ENCODE peak calls at places on chromosomes 3 and 15, in seven cellular contexts. Y is upper lobe of right lung, M is tibial artery, O is transverse colon, L is neural progenitor cell, J is spleen, E is foreskin keratinocyte. N is an unnamed sample.
A peak's percentile ranks its signal among the peaks of the same experiment; 100 is the strongest.

GRCh38 chr3:127734754-127735473 is 62.2 kb downstream of the ABTB1 start:
- DNase-seq in E (peak; percentile 81), J (peak; percentile 66), L (no peak), O (no peak), M (peak; percentile 43), Y (no peak), N (peak; percentile 64)

GRCh38 chr3:169739067-169739466 is 25.8 kb downstream of the TERC start:
- DNase-seq in J (no peak), E (no peak), L (no peak), M (no peak), Y (no peak), O (no peak), N (no peak)

GRCh38 chr15:91246998-91247397 is 146.9 kb downstream of the SV2B start:
- DNase-seq in M (no peak), L (no peak), Y (no peak), E (no peak), J (no peak), O (no peak), N (no peak)

GRCh38 chr15:83205725-83206324 is 1.8 kb downstream of the HDGFL3 start:
- DNase-seq in J (no peak), O (no peak), L (no peak), E (no peak), M (no peak), Y (no peak), N (no peak)

GRCh38 chr15:80445300-80446041 is 41.3 kb downstream of the ARNT2 start:
- DNase-seq in E (no peak), J (no peak), L (no peak), Y (no peak), M (no peak), O (no peak), N (no peak)

GRCh38 chr3:34203386-34203785 is 405.0 kb downstream of the PDCD6IP start:
- DNase-seq in O (no peak), L (no peak), E (no peak), J (no peak), M (no peak), Y (no peak), N (no peak)

GRCh38 chr3:113966172-113966571 is 18.4 kb downstream of the ZDHHC23 start:
- DNase-seq in J (no peak), O (no peak), M (no peak), Y (no peak), E (no peak), L (no peak), N (no peak)

GRCh38 chr3:158109295-158109803 is 540 bp upstream of the RSRC1 start:
- DNase-seq in O (no peak), J (no peak), Y (no peak), M (no peak), E (no peak), L (peak; percentile 39), N (no peak)

GRCh38 chr3:118557513-118557912 is 477.1 kb downstream of the IGSF11 start:
- DNase-seq in J (no peak), M (no peak), O (no peak), L (no peak), Y (no peak), E (no peak), N (no peak)

GRCh38 chr3:111989061-111989678 is 9.6 kb upstream of the TAGLN3 start:
- DNase-seq in O (no peak), M (no peak), Y (no peak), L (peak; percentile 71), J (no peak), E (peak; percentile 58), N (peak; percentile 75)

GRCh38 chr3:141740349-141740748 is 2.3 kb downstream of the RNF7 start:
- DNase-seq in E (no peak), Y (no peak), M (no peak), J (no peak), O (no peak), L (no peak), N (no peak)

GRCh38 chr15:68298882-68299381 is 21.4 kb downstream of the FEM1B start:
- DNase-seq in Y (no peak), O (no peak), J (peak; percentile 66), M (no peak), L (no peak), E (no peak), N (no peak)

GRCh38 chr3:194224937-194225422 is 89.0 kb downstream of the HES1 start:
- DNase-seq in J (no peak), O (no peak), M (no peak), Y (no peak), L (peak; percentile 26), E (no peak), N (no peak)

GRCh38 chr3:194224536-194224935 is 88.6 kb downstream of the HES1 start:
- DNase-seq in Y (no peak), E (no peak), M (no peak), J (no peak), L (no peak), O (no peak), N (no peak)

GRCh38 chr3:194220776-194221735 is 85.1 kb downstream of the HES1 start:
- DNase-seq in L (no peak), Y (no peak), E (peak; percentile 48), J (no peak), O (no peak), M (no peak), N (peak; percentile 75)

GRCh38 chr3:194223951-194224350 is 88.0 kb downstream of the HES1 start:
- DNase-seq in M (no peak), O (no peak), L (no peak), J (no peak), E (no peak), Y (no peak), N (no peak)

DNA sequence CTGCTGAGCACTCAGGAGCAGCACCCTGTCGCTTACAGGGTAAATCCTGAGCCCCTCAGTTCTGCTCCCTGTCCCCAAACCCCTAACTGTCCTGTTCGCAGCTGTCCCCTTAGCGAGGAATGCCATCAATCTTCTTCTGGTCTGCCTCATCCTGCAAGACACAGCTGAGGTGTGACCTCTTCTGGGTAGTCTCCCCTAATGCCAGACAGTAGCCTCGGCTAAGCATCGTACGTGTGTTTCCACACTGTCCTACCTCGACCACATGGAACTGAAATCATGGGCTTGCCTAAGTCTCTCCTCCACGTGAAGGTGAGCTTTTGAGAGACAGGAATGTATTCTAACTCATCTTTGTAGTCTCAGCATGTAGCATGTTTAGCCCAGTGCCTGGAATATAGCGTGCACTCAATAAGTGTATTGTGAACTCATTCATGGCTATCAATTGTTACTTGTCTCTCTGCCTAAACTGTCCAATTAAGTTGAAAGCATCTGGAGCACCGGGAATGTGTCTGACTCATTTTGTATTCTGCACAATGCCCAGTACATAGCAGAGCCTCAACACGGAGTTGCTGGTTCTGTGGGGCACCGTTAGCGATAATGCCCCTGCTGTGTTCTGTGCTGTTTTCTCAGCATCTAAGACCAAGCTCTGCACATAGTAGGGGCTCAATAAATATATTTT is 90.2 kb downstream of the HES1 start:
- DNase-seq in E (no peak), Y (no peak), M (no peak), O (no peak), J (no peak), L (no peak), N (no peak)
- H3K27me3 ChIP-seq in E (peaks cover 36% of the 10 kb centered on the region), Y (no peaks in the 10 kb centered on the region), M (peaks cover 47% of the 10 kb centered on the region), O (no peaks in the 10 kb centered on the region), J (no peaks in the 10 kb centered on the region), L (peaks cover 4% of the 10 kb centered on the region), N (peaks cover 6% of the 10 kb centered on the region)

DNA sequence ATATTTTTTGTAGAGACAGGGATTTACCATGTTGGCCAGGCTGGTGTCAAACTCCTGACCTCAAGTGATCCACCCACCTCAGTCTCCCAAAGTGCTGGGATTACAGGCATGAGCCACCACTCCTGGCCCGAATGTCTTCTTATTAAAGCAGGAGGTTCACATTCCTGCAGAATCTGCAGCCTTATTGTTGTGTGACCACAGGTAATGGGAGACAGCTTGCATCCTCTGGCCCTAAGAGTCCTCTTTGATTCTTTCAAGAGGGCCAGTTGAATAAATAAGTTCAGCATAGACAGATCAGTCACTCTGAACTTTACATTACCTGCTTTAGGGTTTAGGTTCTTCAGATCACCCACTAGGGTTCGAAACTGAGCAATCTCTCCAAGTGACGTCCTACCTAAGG is 172.9 kb upstream of the TOPAZ1 start:
- DNase-seq in Y (no peak), M (no peak), O (no peak), J (no peak), E (peak; percentile 15), L (no peak), N (no peak)
- H3K27me3 ChIP-seq in Y (no peaks in the 10 kb centered on the region), M (no peaks in the 10 kb centered on the region), O (no peaks in the 10 kb centered on the region), J (no peaks in the 10 kb centered on the region), E (no peaks in the 10 kb centered on the region), L (no peaks in the 10 kb centered on the region), N (no peaks in the 10 kb centered on the region)

GRCh38 chr15:73368301-73369072 is at the start of gene HCN4:
- DNase-seq in E (no peak), J (no peak), M (no peak), O (no peak), L (peak; percentile 86), Y (no peak), N (no peak)

GRCh38 chr15:73367624-73368300 is 996 bp downstream of the HCN4 start:
- DNase-seq in E (no peak), M (no peak), J (no peak), O (no peak), L (peak; percentile 64), Y (no peak), N (no peak)

GRCh38 chr15:73370151-73370550 is 1.4 kb upstream of the HCN4 start:
- DNase-seq in E (no peak), M (no peak), O (no peak), Y (no peak), L (peak; percentile 29), J (no peak), N (peak; percentile 7)

GRCh38 chr15:73366766-73367623 is 1.8 kb downstream of the HCN4 start:
- DNase-seq in O (no peak), E (no peak), M (no peak), Y (no peak), L (peak; percentile 54), J (no peak), N (no peak)

GRCh38 chr15:73369073-73369694 is 426 bp upstream of the HCN4 start:
- DNase-seq in E (no peak), O (no peak), L (peak; percentile 41), Y (no peak), M (no peak), J (no peak), N (no peak)
- H3K27me3 ChIP-seq in E (peaks cover 97% of the 10 kb centered on the region), O (peaks cover 88% of the 10 kb centered on the region), L (peaks cover 69% of the 10 kb centered on the region), Y (peaks cover 74% of the 10 kb centered on the region), M (peaks cover 92% of the 10 kb centered on the region), J (peaks cover 41% of the 10 kb centered on the region), N (peaks cover 46% of the 10 kb centered on the region)

DNA sequence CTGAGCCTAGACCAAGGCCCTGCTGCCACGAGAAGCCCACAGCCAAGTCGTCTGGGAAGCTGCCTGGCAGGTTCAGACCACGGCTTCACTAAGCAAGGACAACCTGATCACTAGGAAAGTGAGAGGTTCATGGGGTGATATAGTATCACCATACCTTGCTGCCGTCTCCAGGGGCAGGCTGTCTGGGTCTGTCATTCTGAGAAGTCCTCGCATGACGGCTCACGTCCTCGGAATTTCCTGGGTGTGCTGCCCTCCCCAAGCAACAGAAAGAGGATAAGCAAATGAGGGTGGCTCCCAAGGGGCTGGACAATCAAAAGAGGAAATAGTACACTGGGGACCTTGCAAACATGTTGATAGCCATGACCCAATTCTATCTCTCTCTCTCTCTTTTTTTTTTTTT is 207.4 kb upstream of the IGF1R start:
- DNase-seq in L (no peak), E (peak; percentile 32), M (no peak), O (no peak), J (peak; percentile 58), Y (no peak), N (peak; percentile 70)
- H3K27me3 ChIP-seq in L (no peaks in the 10 kb centered on the region), E (peaks cover 19% of the 10 kb centered on the region), M (peaks cover 12% of the 10 kb centered on the region), O (no peaks in the 10 kb centered on the region), J (no peaks in the 10 kb centered on the region), Y (peaks cover 8% of the 10 kb centered on the region), N (no peaks in the 10 kb centered on the region)

GRCh38 chr3:45794177-45794560 is 2.2 kb downstream of the SLC6A20 start:
- DNase-seq in M (no peak), E (no peak), Y (no peak), L (no peak), J (no peak), O (no peak), N (no peak)
- H3K27me3 ChIP-seq in M (peaks cover 59% of the 10 kb centered on the region), E (peaks cover 35% of the 10 kb centered on the region), Y (peaks cover 50% of the 10 kb centered on the region), L (peaks cover 67% of the 10 kb centered on the region), J (peaks cover 19% of the 10 kb centered on the region), O (peaks cover 46% of the 10 kb centered on the region), N (peaks cover 23% of the 10 kb centered on the region)

N was measured in bronchial epithelial cell.